ENCODE peak calls at places on chromosomes 7 and 10, in six cellular contexts. W, Y, L, P, M and F are unnamed samples.

GRCh38 chr10:95447733-95448132 is 113.4 kb downstream of the SORBS1 start:
- DNase-seq in W (no peak), Y (no peak), L (no peak), P (no peak), M (no peak), F (no peak)

GRCh38 chr10:79178614-79179403 is 110.0 kb downstream of the ZMIZ1 start:
- DNase-seq in W (no peak), Y (no peak), L (no peak), P (no peak), M (peak), F (no peak)

GRCh38 chr10:48495282-48496045 is 109.4 kb downstream of the ARHGAP22 start:
- DNase-seq in W (no peak), Y (no peak), L (no peak), P (no peak), M (no peak), F (no peak)

GRCh38 chr7:137684316-137684715 is 162.5 kb downstream of the DGKI start:
- DNase-seq in W (no peak), Y (no peak), L (no peak), P (no peak), M (peak), F (no peak)

GRCh38 chr7:82036146-82036886 is 266.5 kb upstream of the HGF start:
- DNase-seq in W (no peak), Y (no peak), L (no peak), P (no peak), M (no peak), F (no peak)

GRCh38 chr10:132199268-132199853 is 12.6 kb downstream of the DPYSL4 start:
- DNase-seq in W (no peak), Y (no peak), L (no peak), P (no peak), M (peak), F (no peak)

GRCh38 chr10:78177013-78177370 is 143.3 kb downstream of the RPS24 start:
- DNase-seq in W (no peak), Y (no peak), L (no peak), P (no peak), M (no peak), F (no peak)

GRCh38 chr7:39891879-39892278 is 58.2 kb upstream of the CDK13 start:
- DNase-seq in W (no peak), Y (no peak), L (no peak), P (no peak), M (no peak), F (no peak)

GRCh38 chr7:157302314-157302711 is 34.5 kb upstream of the DNAJB6 start:
- DNase-seq in W (no peak), Y (peak), L (no peak), P (no peak), M (peak), F (no peak)

GRCh38 chr7:157974678-157975230 is 612.9 kb downstream of the PTPRN2 start:
- DNase-seq in W (no peak), Y (no peak), L (no peak), P (no peak), M (no peak), F (no peak)

GRCh38 chr10:95561200-95562177 is at the start of gene SORBS1:
- DNase-seq in W (peak), Y (peak), L (peak), P (peak), M (peak), F (peak)

GRCh38 chr10:86655596-86655995 is 1.2 kb downstream of the OPN4 start:
- DNase-seq in W (no peak), Y (no peak), L (no peak), P (no peak), M (peak), F (no peak)

GRCh38 chr10:86655173-86655540 is 810 bp downstream of the OPN4 start:
- DNase-seq in W (no peak), Y (no peak), L (no peak), P (no peak), M (peak), F (no peak)

GRCh38 chr10:86653987-86654386 is 360 bp upstream of the OPN4 start:
- DNase-seq in W (no peak), Y (no peak), L (no peak), P (no peak), M (no peak), F (no peak)

GRCh38 chr10:86653379-86653778 is 968 bp upstream of the OPN4 start:
- DNase-seq in W (no peak), Y (no peak), L (no peak), P (no peak), M (no peak), F (no peak)

DNA sequence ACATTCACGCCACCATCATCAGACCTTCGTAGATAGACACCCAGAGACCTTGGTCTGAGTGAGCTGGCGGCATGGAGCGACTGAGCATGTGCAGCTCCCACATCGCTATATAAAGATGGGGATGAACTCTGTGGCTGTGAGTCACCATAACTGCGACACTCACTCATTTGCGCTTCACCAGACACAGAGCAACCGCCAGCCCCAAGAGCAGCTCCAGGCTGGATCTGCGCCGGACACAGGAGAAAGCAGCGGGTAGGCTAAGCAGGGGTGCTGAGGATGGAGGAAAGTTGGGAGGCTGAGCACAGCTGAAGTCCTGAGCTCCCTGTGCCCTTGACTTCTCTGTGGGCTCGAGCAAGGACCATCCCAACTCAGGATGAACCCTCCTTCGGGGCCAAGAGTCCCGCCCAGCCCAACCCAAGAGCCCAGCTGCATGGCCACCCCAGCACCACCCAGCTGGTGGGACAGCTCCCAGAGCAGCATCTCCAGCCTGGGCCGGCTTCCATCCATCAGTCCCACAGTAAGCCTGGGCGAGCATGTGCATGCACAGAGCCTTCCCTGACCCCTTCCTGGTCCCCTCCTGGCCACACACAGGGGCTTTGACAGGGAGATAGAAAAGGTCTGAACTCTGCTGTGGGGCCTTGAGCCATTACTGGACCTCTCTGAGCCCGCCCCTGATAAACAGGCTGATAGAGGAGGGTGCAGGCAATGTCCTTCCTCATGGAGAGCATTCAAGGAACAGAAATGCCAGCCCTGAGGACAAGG is at the start of gene OPN4:
- DNase-seq in W (no peak), Y (no peak), L (no peak), P (no peak), M (peak), F (no peak)
- TF ChIP-seq JUND in W (no peak), Y (no peak), L (no peak), P (no peak), M (no peak), F (no peak)

GRCh38 chr7:147646568-147646967 is 944.0 kb upstream of the C7orf33 start:
- DNase-seq in W (no peak), Y (no peak), L (no peak), P (no peak), M (no peak), F (no peak)
- TF ChIP-seq JUND in W (no peak), Y (no peak), L (no peak), P (no peak), M (no peak), F (no peak)

GRCh38 chr10:59993931-59994330 is 87.6 kb upstream of the CCDC6 start:
- DNase-seq in W (no peak), Y (no peak), L (no peak), P (no peak), M (no peak), F (no peak)

GRCh38 chr10:59995862-59996261 is 89.5 kb upstream of the CCDC6 start:
- DNase-seq in W (no peak), Y (no peak), L (no peak), P (no peak), M (no peak), F (peak)

GRCh38 chr10:59991117-59991516 is 84.8 kb upstream of the CCDC6 start:
- DNase-seq in W (no peak), Y (no peak), L (no peak), P (no peak), M (no peak), F (no peak)

GRCh38 chr10:59991661-59992060 is 85.3 kb upstream of the CCDC6 start:
- DNase-seq in W (no peak), Y (no peak), L (peak), P (no peak), M (no peak), F (no peak)
- TF ChIP-seq JUND in W (no peak), Y (no peak), L (peak), P (no peak), M (no peak), F (no peak)

GRCh38 chr7:111531993-111532392 is 30.3 kb downstream of the IMMP2L start:
- DNase-seq in W (no peak), Y (no peak), L (no peak), P (no peak), M (no peak), F (no peak)

GRCh38 chr7:111535142-111535541 is 27.1 kb downstream of the IMMP2L start:
- DNase-seq in W (no peak), Y (no peak), L (no peak), P (no peak), M (no peak), F (no peak)

GRCh38 chr7:111529507-111530355 is 32.6 kb downstream of the IMMP2L start:
- DNase-seq in W (peak), Y (no peak), L (no peak), P (no peak), M (no peak), F (no peak)

GRCh38 chr7:111530356-111530668 is 32.0 kb downstream of the IMMP2L start:
- DNase-seq in W (no peak), Y (no peak), L (no peak), P (no peak), M (no peak), F (no peak)

GRCh38 chr7:111532625-111533024 is 29.7 kb downstream of the IMMP2L start:
- DNase-seq in W (no peak), Y (no peak), L (no peak), P (no peak), M (peak), F (no peak)
- TF ChIP-seq JUND in W (no peak), Y (no peak), L (no peak), P (no peak), M (no peak), F (no peak)

GRCh38 chr7:17530249-17530648 is 231.8 kb downstream of the AHR start:
- DNase-seq in W (no peak), Y (no peak), L (no peak), P (no peak), M (no peak), F (no peak)
- TF ChIP-seq JUND in W (no peak), Y (no peak), L (no peak), P (no peak), M (no peak), F (no peak)